ENCODE peak calls at places on chromosomes 6 and 20, in six cellular contexts. G is colonic mucosa, D is AG10803, Q is AG04450, H is psoas muscle, K is fibroblast of mammary gland. L is an unnamed sample.

GRCh38 chr6:2818593-2818992 is 23.1 kb downstream of the SERPINB1 start:
- DNase-seq in H (no peak), G (peak), K (peak), D (peak), Q (no peak), L (no peak)

GRCh38 chr6:168815229-168815628 is 374.2 kb downstream of the SMOC2 start:
- DNase-seq in H (no peak), Q (no peak), D (no peak), G (no peak), K (no peak), L (no peak)

GRCh38 chr20:35497780-35498189 is 31.7 kb downstream of the C20orf173 start:
- DNase-seq in Q (no peak), D (no peak), H (peak), K (peak), G (no peak), L (no peak)

GRCh38 chr6:24809728-24810127 is 11.0 kb upstream of the ARMH2 start:
- DNase-seq in K (no peak), D (no peak), G (no peak), Q (no peak), H (no peak), L (no peak)

GRCh38 chr20:14415492-14415891 is 78.1 kb upstream of the FLRT3 start:
- DNase-seq in G (no peak), K (no peak), H (no peak), Q (no peak), D (no peak), L (no peak)

GRCh38 chr6:46954819-46955520 is 33.2 kb upstream of the ADGRF5 start:
- DNase-seq in H (no peak), G (no peak), D (no peak), K (no peak), Q (no peak), L (no peak)

GRCh38 chr6:39790772-39791171 is 1.4 kb upstream of the DAAM2 start:
- DNase-seq in K (peak), H (no peak), Q (no peak), D (peak), G (no peak), L (no peak)

GRCh38 chr6:138597336-138597735 is 98.0 kb upstream of the NHSL1 start:
- DNase-seq in G (no peak), Q (no peak), D (no peak), K (peak), H (no peak), L (no peak)

GRCh38 chr20:53394433-53394832 is 199.2 kb downstream of the ZNF217 start:
- DNase-seq in G (no peak), D (no peak), H (no peak), Q (no peak), K (no peak), L (no peak)

GRCh38 chr20:3123542-3123941 is 36.1 kb downstream of the FASTKD5 start:
- DNase-seq in H (no peak), G (no peak), K (no peak), D (no peak), Q (no peak), L (no peak)

GRCh38 chr20:45118028-45118427 is 3.1 kb upstream of the WFDC5 start:
- DNase-seq in Q (no peak), H (no peak), D (no peak), K (no peak), G (no peak), L (no peak)

GRCh38 chr20:51379601-51380341 is 162.7 kb downstream of the NFATC2 start:
- DNase-seq in G (no peak), H (no peak), K (peak), D (no peak), Q (no peak), L (no peak)

GRCh38 chr6:158717341-158718328 is 67.8 kb downstream of the SYTL3 start:
- DNase-seq in D (no peak), H (no peak), Q (no peak), G (no peak), K (no peak), L (peak)

GRCh38 chr6:150494236-150494635 is 105.4 kb upstream of the PLEKHG1 start:
- DNase-seq in K (peak), G (no peak), H (peak), Q (no peak), D (no peak), L (no peak)

GRCh38 chr20:17518339-17519052 is 12.7 kb downstream of the BFSP1 start:
- DNase-seq in H (peak), K (peak), D (no peak), G (no peak), Q (no peak), L (no peak)

GRCh38 chr6:165766026-165766425 is 103.0 kb upstream of the PDE10A start:
- DNase-seq in G (no peak), H (no peak), K (no peak), Q (no peak), D (no peak), L (no peak)

GRCh38 chr6:33752139-33753015 is 5.7 kb upstream of the IP6K3 start:
- DNase-seq in G (peak), Q (no peak), D (no peak), H (no peak), K (no peak), L (no peak)

GRCh38 chr20:42461321-42461720 is 728.4 kb downstream of the PTPRT start:
- DNase-seq in H (no peak), G (no peak), D (no peak), Q (no peak), K (no peak), L (no peak)

GRCh38 chr6:163991326-163991725 is 576.8 kb downstream of the QKI start:
- DNase-seq in D (no peak), H (no peak), G (no peak), Q (no peak), K (no peak), L (no peak)

DNA sequence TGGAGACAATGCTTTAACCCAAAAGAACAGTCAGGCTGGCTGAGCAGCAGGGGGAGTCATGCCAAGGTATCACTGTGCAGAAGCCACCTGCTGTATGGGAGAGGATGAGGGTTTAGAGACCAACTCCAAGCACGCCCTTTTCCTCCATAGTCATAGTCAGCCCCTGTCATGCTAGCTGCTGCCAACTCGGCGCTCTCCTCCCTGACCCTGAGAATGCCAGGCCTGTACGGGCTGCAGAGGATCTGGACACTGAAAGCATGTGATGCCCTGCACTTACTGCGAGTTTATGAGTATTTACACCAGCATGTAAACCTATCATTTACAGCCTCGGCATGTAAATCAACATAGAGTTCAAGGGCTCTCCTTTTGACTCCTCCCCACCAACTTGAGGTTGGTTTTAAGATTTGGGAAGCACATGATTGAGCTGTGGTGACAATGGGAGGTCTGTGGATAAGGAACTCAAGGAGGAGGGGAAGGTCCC is 11.7 kb upstream of the SCUBE3 start:
- DNase-seq in D (no peak), H (no peak), Q (no peak), G (peak), K (no peak), L (no peak)
- TF ChIP-seq CTCF in D (no peak), H (no peak), Q (no peak), G (no peak), K (no peak), L (no peak)

DNA sequence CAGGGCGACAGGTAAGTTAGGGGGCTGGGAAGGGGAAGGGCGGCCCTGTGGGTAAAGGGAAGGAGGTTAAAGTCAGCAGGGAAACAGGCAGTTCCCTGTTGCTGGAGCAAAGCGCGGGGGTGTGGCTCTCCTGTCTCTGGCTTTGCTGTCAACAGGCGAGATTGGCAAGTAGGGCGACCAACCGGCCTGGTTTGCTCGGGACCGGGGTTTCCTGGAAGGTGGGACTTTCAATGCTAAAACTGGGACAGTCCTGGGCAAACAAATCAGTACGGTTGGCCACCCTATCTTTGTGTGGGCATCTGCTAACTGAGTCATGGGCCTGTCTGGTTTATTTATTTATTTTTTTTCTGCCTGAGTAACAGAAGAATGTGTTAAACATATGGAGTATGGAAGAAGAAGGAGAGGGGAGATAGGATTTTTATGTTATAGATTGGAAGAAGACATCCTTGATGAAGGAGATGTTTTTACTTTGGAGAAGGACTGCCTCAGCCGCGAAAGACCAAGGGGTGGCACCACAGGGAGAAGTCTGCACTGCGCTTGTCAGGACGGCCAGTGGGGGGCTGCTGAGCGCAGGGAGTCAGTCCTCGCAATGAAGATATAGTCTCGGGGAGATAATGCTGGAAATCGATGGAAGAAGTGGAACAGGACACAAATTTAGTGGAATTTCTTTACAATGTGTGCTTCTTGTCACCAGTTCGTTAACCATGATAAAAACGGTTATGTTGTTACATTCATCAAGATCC is 43.4 kb upstream of the ESR1 start:
- DNase-seq in Q (peak), H (peak), G (peak), D (peak), K (peak), L (peak)
- TF ChIP-seq CTCF in Q (peak), H (peak), G (peak), D (peak), K (peak), L (no peak)

GRCh38 chr6:31898200-31899011 is 908 bp upstream of the EHMT2 start:
- DNase-seq in D (peak), H (no peak), Q (no peak), K (peak), G (peak), L (peak)

GRCh38 chr6:31899215-31899614 is 1.7 kb upstream of the EHMT2 start:
- DNase-seq in K (no peak), Q (no peak), D (no peak), G (no peak), H (no peak), L (no peak)

GRCh38 chr6:31896856-31897611 is 464 bp downstream of the EHMT2 start:
- DNase-seq in G (no peak), Q (no peak), H (no peak), K (no peak), D (no peak), L (no peak)

GRCh38 chr6:31896493-31896855 is 1.0 kb downstream of the EHMT2 start:
- DNase-seq in G (no peak), K (no peak), D (no peak), Q (no peak), H (no peak), L (no peak)

DNA sequence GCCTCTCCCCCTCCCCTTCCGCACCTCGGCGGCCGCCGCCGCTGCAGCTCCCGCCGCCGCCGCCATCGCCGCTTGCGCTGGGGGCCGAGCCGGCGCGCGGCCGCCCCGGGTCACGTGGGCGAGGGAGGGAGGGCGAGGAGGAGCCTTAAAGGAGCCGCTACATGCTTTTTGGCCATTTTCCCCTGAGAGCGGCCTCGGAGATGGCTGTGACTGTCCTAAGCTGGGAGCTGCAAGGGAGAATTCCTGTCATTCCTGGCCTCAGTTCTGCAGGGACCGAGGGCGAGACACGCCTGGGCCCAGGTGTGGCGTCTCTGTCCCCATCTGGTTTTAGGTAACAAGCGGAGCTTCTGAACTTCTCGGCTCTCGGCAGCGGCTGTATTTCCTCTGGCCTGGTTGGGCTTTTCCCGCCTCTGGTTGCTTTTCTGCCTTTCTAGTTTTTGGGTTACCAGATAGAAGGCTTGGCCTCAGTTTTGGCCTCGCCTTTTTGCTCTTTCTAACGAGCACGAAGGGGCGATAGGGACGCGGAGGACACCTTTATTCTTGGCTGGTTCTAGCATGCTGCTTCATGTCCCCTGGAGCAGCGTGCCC is at the start of gene EHMT2:
- DNase-seq in D (peak), H (peak), Q (no peak), G (peak), K (peak), L (peak)
- TF ChIP-seq CTCF in D (no peak), H (peak), Q (no peak), G (no peak), K (no peak), L (peak)

GRCh38 chr20:25987073-25987927 is 290.6 kb upstream of the ZNF337 start:
- DNase-seq in D (peak), Q (no peak), H (peak), K (peak), G (peak), L (peak)
- TF ChIP-seq CTCF in D (peak), Q (peak), H (peak), K (no peak), G (no peak), L (no peak)

DNA sequence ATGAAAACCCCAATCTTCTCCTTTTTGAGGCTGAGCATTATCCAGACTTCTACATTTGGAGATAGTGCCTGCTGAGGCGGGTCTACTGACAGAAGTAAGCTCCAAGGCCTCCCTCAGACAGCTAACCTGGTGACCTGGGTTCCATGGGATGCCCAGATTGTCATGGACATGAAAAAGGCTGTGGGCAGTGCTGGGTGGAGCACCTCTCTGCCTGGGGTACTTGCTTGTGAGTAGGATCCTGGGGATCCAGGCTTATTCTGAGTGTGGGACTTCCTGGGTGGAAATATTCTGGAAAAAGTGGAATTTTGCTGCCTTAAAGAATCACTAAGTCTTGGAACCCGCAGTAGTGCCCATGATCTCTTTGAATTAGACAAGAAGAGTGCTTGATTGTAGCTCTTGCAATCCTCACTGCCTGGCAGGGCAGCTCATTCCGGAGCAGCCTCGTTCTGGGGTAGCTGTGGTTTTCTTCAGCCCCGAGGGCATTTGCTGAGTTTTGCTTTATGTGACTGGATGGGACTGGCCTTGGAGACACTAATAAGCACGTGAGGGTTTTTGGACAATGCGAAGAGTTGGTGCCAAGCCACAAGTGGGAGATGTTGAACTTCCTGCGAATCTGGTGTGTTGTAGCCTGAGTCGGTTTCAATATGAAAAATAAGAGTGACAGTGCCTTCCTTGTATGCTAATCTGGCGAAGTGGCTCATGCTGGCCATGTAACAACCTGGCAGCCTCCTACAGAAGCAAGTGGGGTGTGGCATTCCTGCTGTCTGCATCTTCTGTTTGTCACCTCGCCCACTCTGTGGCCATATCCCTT is 28.2 kb downstream of the SNRNP48 start:
- DNase-seq in Q (no peak), H (peak), D (peak), G (no peak), K (peak), L (peak)
- TF ChIP-seq CTCF in Q (no peak), H (no peak), D (peak), G (no peak), K (no peak), L (no peak)

DNA sequence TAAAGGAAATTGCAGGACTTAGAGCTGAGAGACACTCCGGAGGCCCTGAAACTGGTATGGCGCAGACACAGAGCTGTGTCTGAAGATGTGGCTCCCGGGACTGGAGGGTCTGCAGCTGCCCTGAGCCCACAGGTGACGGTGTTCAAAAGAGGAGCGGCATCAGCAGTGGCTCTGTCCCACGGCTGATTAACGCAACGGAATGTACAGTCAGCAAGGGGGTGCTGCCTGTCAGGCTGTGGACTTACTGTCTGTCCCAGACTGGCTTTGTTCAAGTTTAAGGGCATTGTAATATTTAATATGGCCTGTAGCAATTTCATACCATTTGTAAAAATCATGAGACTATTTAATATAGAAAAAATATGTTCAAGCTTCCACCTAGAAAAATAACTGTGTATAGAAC is 228.0 kb upstream of the TAB2 start:
- DNase-seq in G (no peak), K (no peak), D (no peak), Q (no peak), H (no peak), L (no peak)
- TF ChIP-seq CTCF in G (no peak), K (no peak), D (no peak), Q (no peak), H (no peak), L (peak)

GRCh38 chr20:58868795-58869194 is 16.3 kb downstream of the GNAS start:
- DNase-seq in K (no peak), G (no peak), H (no peak), Q (no peak), D (no peak), L (no peak)
- TF ChIP-seq CTCF in K (no peak), G (no peak), H (peak), Q (peak), D (peak), L (peak)